ENCODE peak calls at places on chromosomes 6 and 20, in nine cellular contexts. K is brain microvascular endothelial cell, J is sigmoid colon, T is lower leg skin, O is WTC11, V is OCI-LY7, F is type B pancreatic cell, H is heart right ventricle, N is mesothelial cell of epicardium. I is an unnamed sample.

GRCh38 chr6:21331221-21331620 is 262.3 kb upstream of the SOX4 start:
- DNase-seq in K (no peak), J (peak), T (no peak), O (no peak), V (no peak), F (no peak), H (no peak), N (no peak), I (no peak)

GRCh38 chr20:10940941-10941340 is 267.1 kb upstream of the JAG1 start:
- DNase-seq in K (no peak), J (no peak), T (no peak), O (no peak), V (no peak), F (no peak), H (no peak), N (no peak), I (no peak)

GRCh38 chr6:106046116-106046853 is 39.9 kb upstream of the PRDM1 start:
- DNase-seq in K (no peak), J (no peak), T (no peak), O (no peak), V (no peak), F (no peak), H (no peak), N (no peak), I (no peak)

GRCh38 chr6:130557481-130558112 is 191.8 kb downstream of the TMEM200A start:
- DNase-seq in K (no peak), J (no peak), T (no peak), O (no peak), V (no peak), F (no peak), H (no peak), N (no peak), I (no peak)

GRCh38 chr6:37784585-37784967 is 35.0 kb upstream of the ZFAND3 start:
- DNase-seq in K (no peak), J (no peak), T (no peak), O (no peak), V (no peak), F (no peak), H (no peak), N (no peak), I (no peak)

GRCh38 chr6:52728394-52728793 is 34.9 kb downstream of the GSTA2 start:
- DNase-seq in K (no peak), J (no peak), T (no peak), O (no peak), V (no peak), F (no peak), H (no peak), N (no peak), I (no peak)

GRCh38 chr6:150491131-150491795 is 108.4 kb upstream of the PLEKHG1 start:
- DNase-seq in K (peak), J (no peak), T (no peak), O (no peak), V (no peak), F (no peak), H (no peak), N (no peak), I (peak)

GRCh38 chr6:138590796-138591709 is 91.8 kb upstream of the NHSL1 start:
- DNase-seq in K (peak), J (peak), T (peak), O (peak), V (peak), F (no peak), H (no peak), N (peak), I (peak)

GRCh38 chr6:31943742-31944141 is 2.2 kb upstream of the CFB start:
- DNase-seq in K (no peak), J (no peak), T (no peak), O (no peak), V (no peak), F (no peak), H (no peak), N (no peak), I (no peak)

GRCh38 chr6:150723857-150724256 is 124.2 kb downstream of the PLEKHG1 start:
- DNase-seq in K (no peak), J (no peak), T (no peak), O (no peak), V (no peak), F (no peak), H (no peak), N (no peak), I (no peak)

GRCh38 chr6:40450483-40450882 is 136.7 kb downstream of the LRFN2 start:
- DNase-seq in K (no peak), J (no peak), T (no peak), O (no peak), V (no peak), F (no peak), H (no peak), N (no peak), I (no peak)

GRCh38 chr6:145731432-145731831 is 3.9 kb downstream of the EPM2A start:
- DNase-seq in K (no peak), J (no peak), T (no peak), O (no peak), V (no peak), F (no peak), H (no peak), N (no peak), I (no peak)

GRCh38 chr6:168393126-168393870 is 47.7 kb upstream of the SMOC2 start:
- DNase-seq in K (no peak), J (no peak), T (no peak), O (no peak), V (no peak), F (no peak), H (no peak), N (no peak), I (no peak)

GRCh38 chr6:163463795-163464194 is 49.3 kb downstream of the QKI start:
- DNase-seq in K (no peak), J (no peak), T (no peak), O (no peak), V (no peak), F (no peak), H (no peak), N (no peak), I (no peak)

GRCh38 chr20:49863666-49864065 is 51.0 kb downstream of the SLC9A8 start:
- DNase-seq in K (no peak), J (no peak), T (no peak), O (no peak), V (no peak), F (no peak), H (no peak), N (no peak), I (no peak)

GRCh38 chr6:27451660-27452390 is 21.1 kb downstream of the ZNF184 start:
- DNase-seq in K (no peak), J (no peak), T (no peak), O (no peak), V (no peak), F (no peak), H (no peak), N (no peak), I (no peak)

GRCh38 chr6:74606488-74607135 is 599.2 kb downstream of the COL12A1 start:
- DNase-seq in K (peak), J (no peak), T (peak), O (no peak), V (no peak), F (no peak), H (no peak), N (no peak), I (peak)

GRCh38 chr6:15096894-15097837 is 148.7 kb upstream of the JARID2 start:
- DNase-seq in K (peak), J (no peak), T (no peak), O (no peak), V (no peak), F (no peak), H (no peak), N (no peak), I (peak)

GRCh38 chr20:58967652-58968429 is 13.2 kb upstream of the NELFCD start:
- DNase-seq in K (no peak), J (no peak), T (no peak), O (no peak), V (no peak), F (no peak), H (no peak), N (no peak), I (no peak)

GRCh38 chr6:5315883-5316282 is 54.6 kb downstream of the FARS2 start:
- DNase-seq in K (peak), J (no peak), T (no peak), O (no peak), V (no peak), F (no peak), H (no peak), N (no peak), I (peak)

GRCh38 chr6:71290611-71291010 is 2.0 kb downstream of the OGFRL1 start:
- DNase-seq in K (no peak), J (no peak), T (no peak), O (no peak), V (no peak), F (no peak), H (no peak), N (no peak), I (no peak)

GRCh38 chr6:159875194-159875593 is 15.6 kb upstream of the MAS1 start:
- DNase-seq in K (no peak), J (no peak), T (no peak), O (peak), V (peak), F (no peak), H (no peak), N (no peak), I (no peak)

DNA sequence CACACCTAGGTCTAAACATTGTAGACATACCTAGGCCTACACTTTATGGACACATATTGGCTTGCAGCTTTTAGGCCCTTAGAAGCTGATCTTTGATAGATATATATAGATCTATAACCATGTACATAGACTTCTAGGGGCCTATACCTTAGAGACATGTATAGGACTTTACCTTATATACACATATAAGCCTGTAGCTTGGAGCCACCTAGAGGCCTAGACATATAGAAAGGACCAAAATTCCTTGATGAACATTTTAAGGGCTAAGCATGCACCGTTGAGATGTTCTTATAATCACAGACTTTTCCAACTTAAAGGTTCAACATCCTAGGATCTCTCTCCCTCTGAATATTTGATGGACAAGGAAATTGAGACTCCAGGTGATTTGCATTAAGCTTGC is 371.7 kb upstream of the SASH1 start:
- DNase-seq in K (peak), J (no peak), T (no peak), O (no peak), V (peak), F (no peak), H (no peak), N (no peak), I (peak)
- TF ChIP-seq CTCF in K (peak), J (no peak), T (no peak), O (no peak), V (peak), F (peak), H (no peak), N (no peak), I (peak)

GRCh38 chr6:25343984-25344383 is 64.8 kb downstream of the CARMIL1 start:
- DNase-seq in K (no peak), J (no peak), T (no peak), O (no peak), V (no peak), F (no peak), H (no peak), N (no peak), I (no peak)

GRCh38 chr6:25340421-25340820 is 61.2 kb downstream of the CARMIL1 start:
- DNase-seq in K (no peak), J (no peak), T (no peak), O (no peak), V (no peak), F (no peak), H (no peak), N (no peak), I (no peak)

GRCh38 chr6:25342784-25343183 is 63.6 kb downstream of the CARMIL1 start:
- DNase-seq in K (peak), J (no peak), T (no peak), O (no peak), V (peak), F (no peak), H (no peak), N (no peak), I (peak)

GRCh38 chr6:25340854-25341552 is 61.8 kb downstream of the CARMIL1 start:
- DNase-seq in K (no peak), J (no peak), T (no peak), O (no peak), V (no peak), F (no peak), H (no peak), N (no peak), I (no peak)

GRCh38 chr6:25341923-25342619 is 62.9 kb downstream of the CARMIL1 start:
- DNase-seq in K (no peak), J (no peak), T (no peak), O (no peak), V (no peak), F (no peak), H (no peak), N (no peak), I (no peak)
- TF ChIP-seq CTCF in K (no peak), J (no peak), T (no peak), O (no peak), V (no peak), F (no peak), H (no peak), N (no peak), I (no peak)

DNA sequence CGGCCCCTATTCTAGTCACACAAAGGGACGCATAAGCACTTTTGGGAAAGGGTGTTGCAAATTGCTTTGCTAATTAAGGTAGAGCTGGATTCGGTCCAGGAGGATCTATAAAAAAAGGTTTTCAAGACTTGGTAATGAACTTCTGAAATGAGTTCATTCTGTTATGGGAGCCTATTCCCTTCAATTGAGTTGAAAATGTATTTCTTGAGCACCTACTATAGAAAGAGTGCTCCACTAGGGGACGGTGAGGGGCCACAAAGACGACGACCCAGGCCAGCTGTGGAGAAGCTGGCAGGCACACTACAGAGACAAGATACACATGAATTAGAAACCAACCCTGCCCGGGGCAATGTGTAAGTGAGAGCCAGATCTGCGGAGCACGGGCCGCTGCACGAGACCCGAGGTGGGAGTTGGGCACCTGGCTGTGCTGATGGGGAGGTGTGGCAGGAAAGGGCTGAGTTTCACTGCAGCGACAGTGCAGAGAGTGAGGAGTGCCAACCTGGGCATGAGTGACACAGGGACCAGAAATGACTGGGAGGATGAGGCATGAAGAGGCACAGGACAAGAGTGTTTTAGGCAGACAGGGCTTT is 5.3 kb downstream of the UQCC2 start:
- DNase-seq in K (no peak), J (peak), T (no peak), O (no peak), V (no peak), F (no peak), H (no peak), N (no peak), I (no peak)
- TF ChIP-seq CTCF in K (no peak), J (no peak), T (no peak), O (no peak), V (no peak), F (no peak), H (no peak), N (no peak), I (no peak)

GRCh38 chr6:154408906-154409500 is 52.4 kb upstream of the IPCEF1 start:
- DNase-seq in K (peak), J (no peak), T (no peak), O (no peak), V (peak), F (no peak), H (no peak), N (no peak), I (peak)
- TF ChIP-seq CTCF in K (peak), J (peak), T (no peak), O (no peak), V (peak), F (peak), H (peak), N (no peak), I (peak)

DNA sequence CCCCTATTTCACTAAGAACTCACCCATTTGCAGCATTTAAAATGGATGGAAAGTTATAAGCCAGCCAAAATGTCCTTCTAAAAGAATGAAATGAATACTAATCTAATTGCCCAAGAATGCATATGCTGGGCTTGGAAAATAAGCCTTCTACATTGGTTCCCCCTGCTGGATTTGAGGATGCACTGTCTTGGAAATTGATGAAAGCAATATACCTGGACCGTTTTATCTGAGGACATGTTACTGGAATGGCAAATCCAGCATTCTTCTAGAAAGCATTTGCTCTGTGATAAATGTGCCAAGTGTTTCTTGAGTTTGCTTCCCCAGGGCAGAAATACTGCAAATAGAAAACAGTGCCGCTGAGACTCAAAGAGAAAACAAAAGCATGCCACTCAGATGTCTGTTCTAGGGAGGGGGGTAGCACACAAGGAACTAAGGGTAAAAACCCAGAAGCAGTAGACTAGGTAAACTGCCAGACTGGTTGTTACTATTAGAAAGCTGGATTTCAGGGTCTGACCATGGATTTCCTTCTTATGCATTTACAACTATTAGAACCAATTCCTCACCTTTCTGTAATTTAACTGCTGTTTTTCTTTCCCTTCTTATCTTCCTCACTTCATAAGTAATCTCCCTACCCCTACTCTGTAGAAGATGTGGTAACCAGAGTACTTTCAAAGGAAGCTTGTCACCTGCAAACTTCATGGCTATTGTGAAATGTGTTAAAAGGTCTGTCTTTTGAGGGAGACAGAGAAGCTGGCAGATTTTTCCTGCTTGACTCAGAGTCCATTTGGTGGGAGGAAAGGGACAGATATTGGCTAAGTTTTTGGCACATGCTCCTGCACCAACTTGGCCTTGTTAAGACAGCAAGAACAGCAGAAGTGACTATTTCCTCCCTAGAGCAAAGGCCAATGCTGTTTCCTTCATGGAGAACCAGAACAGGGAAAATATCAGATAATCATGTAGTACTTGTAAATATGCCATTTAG is 642.6 kb downstream of the KIF16B start:
- DNase-seq in K (peak), J (no peak), T (peak), O (no peak), V (peak), F (no peak), H (no peak), N (no peak), I (peak)
- TF ChIP-seq CTCF in K (peak), J (peak), T (no peak), O (peak), V (peak), F (peak), H (peak), N (peak), I (peak)

GRCh38 chr6:79231101-79231500 is 3.4 kb downstream of the HMGN3 start:
- DNase-seq in K (no peak), J (no peak), T (no peak), O (no peak), V (no peak), F (no peak), H (no peak), N (no peak), I (no peak)

GRCh38 chr6:79234150-79235022 is at the start of gene HMGN3:
- DNase-seq in K (peak), J (peak), T (peak), O (peak), V (peak), F (peak), H (peak), N (peak), I (peak)

GRCh38 chr6:79232696-79233462 is 1.6 kb downstream of the HMGN3 start:
- DNase-seq in K (no peak), J (no peak), T (no peak), O (no peak), V (no peak), F (no peak), H (no peak), N (no peak), I (no peak)

GRCh38 chr6:79230149-79230548 is 4.3 kb downstream of the HMGN3 start:
- DNase-seq in K (no peak), J (no peak), T (no peak), O (no peak), V (no peak), F (no peak), H (no peak), N (no peak), I (no peak)

DNA sequence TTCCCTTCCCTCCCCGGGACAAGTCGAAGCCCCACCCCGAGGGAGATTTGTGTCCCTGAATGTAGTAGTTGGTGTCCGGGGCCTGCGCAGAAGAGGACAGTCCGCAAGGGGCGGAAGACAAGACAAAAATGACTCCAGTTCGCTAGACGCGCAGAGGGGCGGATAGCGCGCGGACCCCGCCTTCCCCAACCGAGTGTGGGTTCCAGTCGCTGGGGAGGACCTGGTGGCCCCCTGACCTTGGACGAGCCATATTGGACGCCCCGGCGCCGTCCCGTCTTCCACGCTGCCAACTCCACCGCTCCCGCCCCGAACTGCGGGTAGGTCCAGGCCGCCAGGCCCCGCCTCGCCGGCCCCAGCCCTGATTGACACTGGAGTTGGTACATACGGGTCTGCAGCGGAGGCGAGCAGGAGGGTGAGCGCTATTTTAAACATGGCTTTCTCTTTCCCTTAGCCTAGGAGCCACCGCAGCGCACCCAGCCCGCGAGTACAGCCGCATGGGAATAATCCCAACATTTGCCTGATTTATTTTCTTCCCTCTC is 802 bp downstream of the HMGN3 start:
- DNase-seq in K (peak), J (peak), T (peak), O (peak), V (peak), F (peak), H (peak), N (peak), I (peak)
- TF ChIP-seq CTCF in K (peak), J (peak), T (no peak), O (no peak), V (peak), F (peak), H (peak), N (no peak), I (peak)

DNA sequence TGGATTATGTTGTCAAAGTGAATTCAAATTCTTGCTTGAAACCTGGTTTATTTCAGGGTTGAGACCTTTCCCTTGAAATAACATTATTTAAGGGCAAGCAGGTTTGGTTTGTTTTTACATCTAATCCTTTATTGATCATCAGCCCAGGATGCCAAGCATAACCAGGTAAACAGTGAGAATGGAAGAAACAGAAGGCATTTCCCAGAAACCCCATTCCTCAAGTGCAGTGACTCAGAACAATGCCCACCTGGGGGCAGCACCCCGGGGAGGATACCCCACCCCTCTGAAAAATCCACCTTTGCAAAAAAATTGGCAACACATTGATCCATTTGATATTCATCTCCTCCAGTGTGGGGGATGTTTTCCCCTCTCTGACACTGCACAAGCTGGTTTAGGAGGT is 32.5 kb downstream of the POFUT1 start:
- DNase-seq in K (no peak), J (no peak), T (no peak), O (peak), V (no peak), F (no peak), H (no peak), N (no peak), I (no peak)
- TF ChIP-seq CTCF in K (peak), J (no peak), T (no peak), O (no peak), V (peak), F (peak), H (peak), N (no peak), I (peak)

GRCh38 chr6:153425536-153425935 is 294.5 kb upstream of the RGS17 start:
- DNase-seq in K (no peak), J (no peak), T (no peak), O (no peak), V (no peak), F (no peak), H (no peak), N (no peak), I (no peak)
- TF ChIP-seq CTCF in K (no peak), J (no peak), T (no peak), O (no peak), V (no peak), F (no peak), H (no peak), N (no peak), I (no peak)